ENCODE peak calls at places on chromosome 20, in four cellular contexts. D, T, Q and K are unnamed samples.

GRCh38 chr20:44730441-44730840 is 15.2 kb upstream of the KCNK15 start:
- DNase-seq in D (no peak), Q (no peak), T (no peak), K (no peak)

GRCh38 chr20:44681796-44682566 is 30.5 kb upstream of the ADA start:
- DNase-seq in D (no peak), T (no peak), Q (no peak), K (no peak)

GRCh38 chr20:577167-577791 is 32.8 kb downstream of the TCF15 start:
- DNase-seq in Q (no peak), T (no peak), D (no peak), K (no peak)

GRCh38 chr20:36575066-36575743 is 1.8 kb downstream of the TGIF2 start:
- DNase-seq in T (no peak), Q (peak; percentile 75), D (no peak), K (peak; percentile 30)

GRCh38 chr20:45104786-45105185 is 3.9 kb upstream of the KCNS1 start:
- DNase-seq in D (no peak), Q (no peak), T (no peak), K (no peak)

GRCh38 chr20:48949304-48950170 is 28.0 kb downstream of the ARFGEF2 start:
- DNase-seq in Q (no peak), D (no peak), T (no peak), K (no peak)

GRCh38 chr20:9140172-9140760 is 71.4 kb downstream of the PLCB4 start:
- DNase-seq in T (no peak), D (no peak), Q (no peak), K (no peak)

GRCh38 chr20:4601630-4602296 is 119.9 kb upstream of the PRND start:
- DNase-seq in T (no peak), Q (peak; percentile 65), D (no peak), K (peak; percentile 53)

GRCh38 chr20:64241061-64241460 is 14.5 kb upstream of the PCMTD2 start:
- DNase-seq in Q (no peak), T (no peak), D (no peak), K (no peak)

GRCh38 chr20:34570859-34571306 is 12.4 kb downstream of the MAP1LC3A start:
- DNase-seq in Q (no peak), D (no peak), T (no peak), K (no peak)

GRCh38 chr20:57460781-57461465 is 64.0 kb downstream of the CTCFL start:
- DNase-seq in T (no peak), D (no peak), Q (no peak), K (no peak)

GRCh38 chr20:32980131-32980941 is 23.9 kb downstream of the SUN5 start:
- DNase-seq in T (no peak), D (no peak), Q (peak; percentile 87), K (no peak)

GRCh38 chr20:3842332-3842930 is 4.2 kb upstream of the MAVS start:
- DNase-seq in Q (no peak), D (no peak), T (no peak), K (no peak)

GRCh38 chr20:58377017-58377416 is 12.0 kb upstream of the VAPB start:
- DNase-seq in D (no peak), Q (no peak), T (no peak), K (no peak)

GRCh38 chr20:48026981-48027592 is 241.8 kb upstream of the SULF2 start:
- DNase-seq in Q (peak; percentile 67), T (no peak), D (no peak), K (no peak)

GRCh38 chr20:54405540-54405939 is 69.9 kb upstream of the DOK5 start:
- DNase-seq in Q (no peak), D (no peak), T (no peak), K (no peak)

GRCh38 chr20:10982692-10983091 is 308.9 kb upstream of the JAG1 start:
- DNase-seq in Q (no peak), T (no peak), D (no peak), K (no peak)

GRCh38 chr20:63083831-63084562 is 77.2 kb upstream of the BHLHE23 start:
- DNase-seq in Q (no peak), T (no peak), D (no peak), K (peak; percentile 74)

GRCh38 chr20:35146299-35146921 is 726 bp downstream of the EDEM2 start:
- DNase-seq in D (no peak), Q (no peak), T (peak; percentile 23), K (peak; percentile 82)

GRCh38 chr20:35235881-35236280 is 9.4 kb downstream of the MMP24 start:
- DNase-seq in Q (peak; percentile 46), T (no peak), D (no peak), K (peak; percentile 71)

GRCh38 chr20:2139250-2139649 is 37.6 kb downstream of the STK35 start:
- DNase-seq in D (no peak), T (no peak), Q (no peak), K (no peak)

GRCh38 chr20:24773751-24774201 is 175.3 kb upstream of the CST7 start:
- DNase-seq in D (no peak), Q (no peak), T (no peak), K (peak; percentile 9)

GRCh38 chr20:59725476-59726119 is 121.3 kb downstream of the PHACTR3 start:
- DNase-seq in Q (no peak), D (no peak), T (no peak), K (no peak)

GRCh38 chr20:61576372-61576771 is 324.3 kb downstream of the CDH4 start:
- DNase-seq in Q (no peak), T (no peak), D (no peak), K (no peak)

GRCh38 chr20:64121586-64121985 is 14.2 kb upstream of the NPBWR2 start:
- DNase-seq in Q (no peak), T (no peak), D (no peak), K (peak; percentile 18)

GRCh38 chr20:51807864-51808263 is 5.5 kb upstream of the SALL4 start:
- DNase-seq in D (no peak), T (no peak), Q (no peak), K (no peak)

GRCh38 chr20:16574656-16575355 is 1.6 kb upstream of the KIF16B start:
- DNase-seq in Q (peak; percentile 77), D (peak; percentile 49), T (peak; percentile 84), K (peak; percentile 83)

GRCh38 chr20:45768479-45768878 is 23.2 kb downstream of the WFDC3 start:
- DNase-seq in D (no peak), Q (no peak), T (no peak), K (no peak)

GRCh38 chr20:48787861-48788375 is 39.9 kb downstream of the PREX1 start:
- DNase-seq in T (no peak), D (no peak), Q (no peak), K (no peak)

GRCh38 chr20:44137210-44137781 is 49.7 kb downstream of the JPH2 start:
- DNase-seq in T (no peak), Q (no peak), D (no peak), K (no peak)

GRCh38 chr20:9912858-9913434 is 74.1 kb upstream of the PAK5 start:
- DNase-seq in T (peak; percentile 29), D (no peak), Q (peak; percentile 61), K (peak; percentile 33)

GRCh38 chr20:37521091-37521771 is at the start of gene NNAT:
- DNase-seq in T (no peak), D (no peak), Q (no peak), K (peak; percentile 79)

GRCh38 chr20:32749914-32750637 is 6.8 kb upstream of the COMMD7 start:
- DNase-seq in T (no peak), D (no peak), Q (no peak), K (no peak)

GRCh38 chr20:25076731-25077609 is 5.0 kb downstream of the VSX1 start:
- DNase-seq in D (no peak), T (no peak), Q (peak; percentile 43), K (no peak)

GRCh38 chr20:50267041-50267865 is 76.6 kb downstream of the CEBPB start:
- DNase-seq in D (no peak), T (no peak), Q (no peak), K (peak; percentile 90)

GRCh38 chr20:57611605-57612311 is 8.5 kb downstream of the ZBP1 start:
- DNase-seq in Q (no peak), T (no peak), D (no peak), K (peak; percentile 20)

GRCh38 chr20:35771367-35771688 is 487 bp upstream of the PHF20 start:
- DNase-seq in D (no peak), Q (no peak), T (no peak), K (no peak)

GRCh38 chr20:31943052-31943471 is 8.8 kb downstream of the PDRG1 start:
- DNase-seq in Q (no peak), D (no peak), T (no peak), K (no peak)

GRCh38 chr20:7702141-7702540 is 238.1 kb downstream of the HAO1 start:
- DNase-seq in T (no peak), Q (peak; percentile 27), D (no peak), K (no peak)